ENCODE peak calls at places on chromosomes 1 and 21, in five cellular contexts. V, X, F, B and Z are unnamed samples. For H3K4me1, the result is how much of the 10 kb centered on the place peaks cover.

GRCh38 chr1:228289239-228289849 is 81.5 kb downstream of the OBSCN start:
- DNase-seq in V (no peak), X (peak), F (no peak), B (no peak), Z (no peak)

GRCh38 chr1:235999259-235999925 is 65.5 kb downstream of the NID1 start:
- DNase-seq in V (no peak), X (no peak), F (no peak), B (no peak), Z (peak)

GRCh38 chr1:25167269-25168192 is 64.8 kb downstream of the SYF2 start:
- DNase-seq in V (peak), X (no peak), F (peak), B (no peak), Z (no peak)

GRCh38 chr1:21342961-21343838 is 52.9 kb upstream of the ECE1 start:
- DNase-seq in V (no peak), X (no peak), F (no peak), B (no peak), Z (no peak)

GRCh38 chr1:222600274-222600673 is 10.5 kb upstream of the TAF1A start:
- DNase-seq in V (no peak), X (no peak), F (no peak), B (no peak), Z (no peak)

GRCh38 chr1:25797939-25798338 is 2.1 kb upstream of the SELENON start:
- DNase-seq in V (peak), X (no peak), F (no peak), B (peak), Z (peak)

GRCh38 chr1:64875101-64875500 is 91.2 kb downstream of the JAK1 start:
- DNase-seq in V (no peak), X (no peak), F (no peak), B (no peak), Z (no peak)

GRCh38 chr1:94332952-94333351 is 85.2 kb upstream of the ABCD3 start:
- DNase-seq in V (no peak), X (no peak), F (no peak), B (no peak), Z (no peak)

GRCh38 chr1:161177112-161177935 is at the start of gene B4GALT3:
- DNase-seq in V (peak), X (peak), F (peak), B (peak), Z (peak)
- H3K4me1 ChIP-seq in V (under half), X (under half), F (under half), B (under half), Z (under half)

GRCh38 chr1:147071142-147071541 is 101.1 kb downstream of the PRKAB2 start:
- DNase-seq in V (no peak), X (no peak), F (no peak), B (no peak), Z (no peak)
- TF ChIP-seq POLR2AphosphoS5 in V (no peak), X (no peak), F (no peak), B (no peak), Z (no peak)

DNA sequence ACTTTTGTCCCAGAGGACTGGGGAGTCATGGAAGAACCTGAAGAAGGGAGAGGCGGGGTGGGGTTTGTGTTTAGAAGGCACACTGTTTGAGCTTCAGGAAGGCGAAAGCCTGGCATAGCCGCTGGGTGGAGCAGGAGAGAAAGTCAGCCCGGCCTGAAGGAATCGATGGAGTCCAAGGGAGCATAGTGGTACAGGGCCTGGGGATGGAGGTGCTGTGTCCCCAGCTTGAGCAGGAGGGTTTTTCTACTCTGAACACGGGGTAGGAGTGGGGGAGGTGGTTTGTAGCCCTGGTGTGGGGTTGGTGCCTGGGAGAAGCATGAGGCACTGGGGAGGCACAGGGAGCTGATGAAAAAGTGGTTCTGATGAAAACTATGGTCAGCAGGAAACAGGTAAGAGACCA is 4.7 kb upstream of the CCDC24 start:
- DNase-seq in V (no peak), X (no peak), F (no peak), B (peak), Z (no peak)
- H3K4me1 ChIP-seq in V (under half), X (under half), F (under half), B (under half), Z (under half)

DNA sequence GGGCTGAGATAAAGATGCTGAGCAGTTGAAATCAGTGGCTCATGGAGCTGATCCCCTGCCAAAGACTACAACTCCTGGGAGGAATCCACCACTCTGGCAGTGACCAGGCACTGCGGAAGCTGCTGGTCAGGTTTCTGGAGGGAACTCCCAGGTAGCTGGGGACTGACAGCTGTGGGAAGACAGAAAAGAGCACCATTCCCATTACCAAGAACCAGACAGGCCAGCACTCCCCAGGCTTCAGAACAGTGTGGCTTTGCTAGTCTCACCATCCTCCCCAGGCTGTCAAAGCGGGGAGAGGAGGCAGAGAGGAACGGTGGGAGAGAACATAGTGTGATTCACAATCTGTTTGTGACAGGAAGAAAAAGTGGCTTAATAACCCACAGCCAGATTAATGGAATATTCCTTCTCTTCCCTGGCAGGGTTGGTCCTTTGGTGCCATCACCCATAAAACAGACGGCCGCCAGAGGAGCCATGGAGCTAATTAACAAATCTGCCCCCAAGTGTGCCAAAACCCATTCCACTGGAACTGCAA is 92.1 kb downstream of the MAB21L3 start:
- DNase-seq in V (no peak), X (no peak), F (no peak), B (peak), Z (no peak)
- TF ChIP-seq POLR2AphosphoS5 in V (no peak), X (no peak), F (no peak), B (no peak), Z (no peak)

DNA sequence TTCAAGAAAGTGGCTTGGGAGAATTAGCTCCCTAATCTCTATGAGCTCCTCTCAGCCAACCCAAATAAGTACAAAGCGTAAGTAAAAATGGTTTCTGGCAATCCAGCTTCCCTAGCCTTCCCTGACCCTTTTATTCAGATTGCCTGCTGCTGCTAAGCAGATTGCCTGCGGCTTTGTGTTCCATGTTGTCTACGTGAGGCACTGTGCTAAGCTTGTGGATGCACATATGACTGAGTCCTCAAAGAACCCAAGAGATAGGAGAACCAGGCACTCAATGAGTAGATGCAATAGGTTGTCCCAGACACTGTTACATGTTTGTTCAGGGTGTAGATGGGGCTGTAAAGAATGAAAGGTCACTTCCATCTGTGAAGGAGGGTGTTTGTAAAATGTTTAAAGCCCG is 6.3 kb upstream of the OSBPL9 start:
- DNase-seq in V (no peak), X (no peak), F (no peak), B (no peak), Z (no peak)
- H3K4me1 ChIP-seq in V (under half), X (under half), F (under half), B (under half), Z (under half)

GRCh38 chr1:11748294-11749202 is 12.6 kb downstream of the AGTRAP start:
- DNase-seq in V (no peak), X (no peak), F (no peak), B (no peak), Z (no peak)

GRCh38 chr1:11751087-11751486 is 10.9 kb upstream of the C1orf167 start:
- DNase-seq in V (no peak), X (no peak), F (no peak), B (no peak), Z (no peak)

GRCh38 chr1:11746795-11747487 is 11.0 kb downstream of the AGTRAP start:
- DNase-seq in V (no peak), X (no peak), F (no peak), B (peak), Z (no peak)

GRCh38 chr1:11749996-11750395 is 12.0 kb upstream of the C1orf167 start:
- DNase-seq in V (no peak), X (no peak), F (no peak), B (no peak), Z (no peak)

DNA sequence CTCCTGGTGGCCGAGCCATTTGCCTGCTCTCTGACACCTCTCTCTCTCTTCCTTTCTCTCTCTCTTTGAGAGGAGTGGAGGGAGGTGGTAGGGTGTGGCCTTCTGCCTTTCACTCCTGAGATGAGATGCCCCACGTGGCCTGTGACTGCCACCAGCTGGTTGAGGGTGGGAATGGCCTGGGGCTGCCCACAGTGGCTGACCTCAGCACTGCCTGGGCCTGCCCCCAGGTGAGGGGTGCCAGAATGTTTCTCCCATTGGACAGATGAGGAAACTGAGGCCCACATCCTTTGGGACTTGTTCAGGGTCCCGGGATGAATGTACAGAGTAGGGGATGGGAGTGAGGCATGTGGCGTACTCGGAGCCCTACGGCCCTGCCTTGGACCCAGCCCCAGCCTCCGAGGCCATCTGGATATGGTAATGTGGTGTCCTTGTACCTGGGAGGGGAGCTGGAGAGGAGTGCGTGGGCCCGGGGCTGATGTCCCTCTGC is 12.7 kb upstream of the C1orf167 start:
- DNase-seq in V (peak), X (peak), F (no peak), B (peak), Z (peak)
- TF ChIP-seq POLR2AphosphoS5 in V (no peak), X (peak), F (peak), B (no peak), Z (no peak)

GRCh38 chr1:202809597-202810159 is 1.1 kb upstream of the PCAT6 start:
- DNase-seq in V (no peak), X (no peak), F (no peak), B (no peak), Z (no peak)

GRCh38 chr1:202811296-202812175 is 782 bp downstream of the PCAT6 start:
- DNase-seq in V (peak), X (peak), F (no peak), B (no peak), Z (peak)

GRCh38 chr1:202812176-202813026 is 1.6 kb downstream of the PCAT6 start:
- DNase-seq in V (peak), X (no peak), F (no peak), B (no peak), Z (no peak)

GRCh38 chr1:202810193-202810614 is 550 bp upstream of the PCAT6 start:
- DNase-seq in V (no peak), X (no peak), F (no peak), B (no peak), Z (no peak)

DNA sequence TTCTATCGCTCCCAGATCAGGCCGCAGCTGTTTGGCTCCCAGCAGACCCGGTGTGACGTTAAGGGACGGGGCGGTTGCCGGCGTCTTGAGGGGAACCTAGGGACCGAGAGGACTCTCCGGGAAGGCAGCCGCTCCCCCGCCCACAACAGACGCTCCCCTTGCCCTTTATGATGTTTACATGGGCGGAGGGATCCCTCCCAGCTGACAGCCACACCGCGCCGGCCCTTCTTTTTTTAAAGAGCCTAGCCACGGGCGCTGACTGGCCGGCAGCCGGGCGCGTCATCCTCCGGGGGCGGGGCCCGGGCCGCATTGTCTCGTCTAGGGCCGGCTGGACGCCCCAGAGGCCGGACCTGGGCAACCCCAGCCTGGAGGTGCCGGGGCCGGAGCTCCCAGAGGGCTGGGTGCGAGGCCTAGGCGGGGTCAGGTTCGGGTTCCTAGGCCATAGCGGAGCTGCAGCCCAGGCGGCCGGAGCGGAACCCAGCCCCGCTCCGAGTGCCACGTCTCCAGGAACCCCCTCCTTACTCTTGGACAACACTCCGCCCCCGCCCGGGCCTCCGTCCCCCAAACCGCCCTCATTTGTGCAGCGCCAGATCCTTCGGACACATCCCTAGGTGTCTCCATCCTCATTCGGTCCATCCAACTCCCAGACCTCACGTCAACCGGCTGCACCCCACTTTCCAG is at the start of gene PCAT6:
- DNase-seq in V (peak), X (peak), F (peak), B (peak), Z (peak)
- H3K4me1 ChIP-seq in V (under half), X (under half), F (under half), B (under half), Z (under half)

GRCh38 chr1:36882536-36883285 is 151.6 kb downstream of the GRIK3 start:
- DNase-seq in V (peak), X (no peak), F (peak), B (peak), Z (no peak)

GRCh38 chr1:36883315-36883949 is 150.9 kb downstream of the GRIK3 start:
- DNase-seq in V (no peak), X (no peak), F (peak), B (peak), Z (no peak)

GRCh38 chr1:36884029-36884701 is 150.2 kb downstream of the GRIK3 start:
- DNase-seq in V (no peak), X (no peak), F (peak), B (peak), Z (no peak)

GRCh38 chr1:36884801-36885200 is 149.5 kb downstream of the GRIK3 start:
- DNase-seq in V (no peak), X (no peak), F (peak), B (no peak), Z (no peak)

DNA sequence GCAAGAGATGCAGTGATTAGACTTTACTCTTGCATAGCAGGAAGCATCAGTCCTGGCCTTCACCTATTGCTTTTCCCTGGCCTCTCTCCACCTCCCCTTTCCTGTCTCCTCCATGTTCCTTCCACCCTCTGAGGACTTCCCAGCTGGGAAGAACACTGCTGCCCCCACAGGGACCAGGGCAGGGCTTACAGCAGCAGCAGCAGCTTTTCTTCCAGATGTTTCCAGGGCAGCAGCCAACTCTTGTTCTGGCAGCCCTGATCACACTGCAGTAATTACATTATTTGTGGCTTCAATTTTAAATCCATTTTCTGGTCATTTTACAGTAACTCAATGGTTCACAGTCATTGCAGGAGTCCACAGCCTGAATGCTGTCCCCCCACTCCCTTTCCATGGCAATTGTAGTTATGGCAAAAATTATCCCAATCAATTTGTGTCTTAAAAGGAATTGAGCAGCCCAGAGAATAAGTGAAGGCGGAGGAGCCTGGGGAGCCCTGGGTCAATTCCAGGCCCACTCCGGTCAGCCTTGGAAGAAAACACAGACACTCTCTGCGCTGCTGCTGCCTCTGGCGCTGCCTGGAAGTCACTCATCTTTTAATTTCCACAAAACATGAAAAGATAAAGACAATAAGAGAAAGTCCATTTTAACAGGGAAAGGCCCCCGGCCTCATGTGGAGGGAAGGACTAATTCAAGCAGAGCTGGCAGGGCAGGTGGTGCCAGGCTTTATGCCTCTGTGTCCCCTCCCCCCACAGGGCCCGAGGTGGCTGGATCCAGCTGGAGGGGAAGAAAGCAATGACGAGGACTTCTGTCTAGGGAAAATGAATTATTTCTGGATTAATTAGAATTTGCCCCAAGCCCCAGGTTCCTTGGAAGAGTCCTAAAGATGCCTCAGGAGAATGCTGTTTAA is 148.5 kb downstream of the GRIK3 start:
- DNase-seq in V (peak), X (peak), F (peak), B (peak), Z (no peak)
- TF ChIP-seq POLR2AphosphoS5 in V (no peak), X (no peak), F (no peak), B (no peak), Z (no peak)

GRCh38 chr21:45634511-45635183 is 8.9 kb upstream of the PCBP3 start:
- DNase-seq in V (no peak), X (no peak), F (no peak), B (no peak), Z (no peak)
- H3K4me1 ChIP-seq in V (under half), X (under half), F (under half), B (under half), Z (under half)